ENCODE peak calls at places on chromosomes 6 and 20, in eight cellular contexts. S is body of pancreas, A is SK-N-SH, J is uterus, O is A673, X is mammary epithelial cell, L is sigmoid colon, D is ovary. W is an unnamed sample.

GRCh38 chr6:43054206-43054943 is 724 bp upstream of the CUL7 start:
- DNase-seq in S (no peak), A (peak), J (peak), O (no peak), X (no peak), L (no peak), D (peak), W (no peak)

GRCh38 chr6:296151-297122 is 4.2 kb downstream of the DUSP22 start:
- DNase-seq in S (peak), A (no peak), J (no peak), O (no peak), X (no peak), L (peak), D (no peak), W (peak)

GRCh38 chr6:53410508-53411258 is 61.9 kb upstream of the ELOVL5 start:
- DNase-seq in S (peak), A (peak), J (no peak), O (peak), X (peak), L (no peak), D (peak), W (no peak)

GRCh38 chr6:160329188-160329587 is 19.0 kb upstream of the SLC22A3 start:
- DNase-seq in S (no peak), A (no peak), J (no peak), O (no peak), X (no peak), L (no peak), D (no peak), W (no peak)

GRCh38 chr6:89297695-89298351 is 17.3 kb downstream of the GABRR2 start:
- DNase-seq in S (peak), A (no peak), J (peak), O (peak), X (peak), L (no peak), D (peak), W (no peak)

GRCh38 chr6:235763-236360 is 56.4 kb upstream of the DUSP22 start:
- DNase-seq in S (no peak), A (no peak), J (peak), O (peak), X (peak), L (no peak), D (no peak), W (no peak)

GRCh38 chr6:91435630-91436029 is 848.8 kb upstream of the MAP3K7 start:
- DNase-seq in S (no peak), A (no peak), J (no peak), O (no peak), X (no peak), L (no peak), D (no peak), W (no peak)

GRCh38 chr6:30743099-30744053 is 889 bp upstream of the FLOT1 start:
- DNase-seq in S (no peak), A (peak), J (peak), O (peak), X (peak), L (peak), D (peak), W (peak)

GRCh38 chr6:168334072-168334471 is 14.5 kb upstream of the DACT2 start:
- DNase-seq in S (no peak), A (no peak), J (no peak), O (no peak), X (no peak), L (no peak), D (no peak), W (no peak)

GRCh38 chr6:3724451-3725144 is 26.9 kb downstream of the PXDC1 start:
- DNase-seq in S (no peak), A (no peak), J (no peak), O (no peak), X (no peak), L (no peak), D (no peak), W (no peak)

GRCh38 chr6:106056060-106056737 is 29.9 kb upstream of the PRDM1 start:
- DNase-seq in S (no peak), A (no peak), J (no peak), O (no peak), X (no peak), L (no peak), D (no peak), W (no peak)

GRCh38 chr6:85644374-85644762 is 1.7 kb upstream of the SYNCRIP start:
- DNase-seq in S (no peak), A (no peak), J (no peak), O (no peak), X (no peak), L (no peak), D (no peak), W (no peak)

GRCh38 chr20:44247131-44247571 is at the start of gene GDAP1L1:
- DNase-seq in S (no peak), A (peak), J (no peak), O (no peak), X (no peak), L (no peak), D (peak), W (no peak)
- H3K4me3 ChIP-seq in S (no peak), A (peak), J (peak), O (no peak), X (no peak), L (peak), D (peak), W (peak)

GRCh38 chr20:51416532-51417244 is 125.8 kb downstream of the NFATC2 start:
- DNase-seq in S (no peak), A (no peak), J (no peak), O (no peak), X (no peak), L (no peak), D (no peak), W (no peak)
- H3K27ac ChIP-seq in S (no peak), A (no peak), J (no peak), O (no peak), X (no peak), L (no peak), D (no peak), W (no peak)

DNA sequence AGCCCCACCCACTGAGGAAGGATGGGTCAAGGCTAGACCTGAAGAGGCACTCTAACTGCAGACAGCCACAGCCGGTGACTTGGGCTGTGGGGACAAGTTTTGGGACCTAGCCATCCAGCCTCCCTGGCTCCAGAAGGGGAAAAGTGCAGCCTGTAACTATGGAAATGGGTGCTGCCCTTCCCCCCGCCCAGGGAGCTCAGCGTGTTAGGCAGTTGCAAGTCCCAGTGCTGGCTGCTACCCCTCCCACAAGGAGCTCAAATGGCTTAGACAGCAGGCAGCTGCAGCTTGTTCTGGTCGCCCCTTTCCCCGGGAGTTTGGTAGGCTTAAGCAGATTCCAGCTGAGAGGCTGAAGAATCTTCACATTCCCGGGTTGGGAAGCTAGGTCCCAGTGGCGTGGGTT is 162.5 kb downstream of the FAM83B start:
- DNase-seq in S (no peak), A (no peak), J (no peak), O (no peak), X (no peak), L (no peak), D (no peak), W (peak)
- TF ChIP-seq CTCF in S (no peak), A (no peak), J (no peak), O (no peak), X (no peak), L (no peak), D (no peak), W (no peak)

GRCh38 chr20:53626584-53626983 is 32.9 kb upstream of the ZNF217 start:
- DNase-seq in S (no peak), A (no peak), J (no peak), O (no peak), X (no peak), L (no peak), D (no peak), W (no peak)

GRCh38 chr20:53623454-53624206 is 30.0 kb upstream of the ZNF217 start:
- DNase-seq in S (peak), A (peak), J (peak), O (peak), X (peak), L (peak), D (peak), W (peak)

GRCh38 chr20:53622247-53623114 is 28.8 kb upstream of the ZNF217 start:
- DNase-seq in S (peak), A (no peak), J (no peak), O (no peak), X (no peak), L (peak), D (no peak), W (peak)

GRCh38 chr20:53621482-53622246 is 28.0 kb upstream of the ZNF217 start:
- DNase-seq in S (peak), A (peak), J (peak), O (peak), X (peak), L (peak), D (peak), W (peak)

GRCh38 chr20:53623127-53623453 is 29.5 kb upstream of the ZNF217 start:
- DNase-seq in S (no peak), A (no peak), J (no peak), O (no peak), X (no peak), L (no peak), D (no peak), W (no peak)
- H3K4me3 ChIP-seq in S (no peak), A (peak), J (peak), O (peak), X (no peak), L (peak), D (no peak), W (peak)

GRCh38 chr6:7136859-7137334 is 29.1 kb downstream of the RREB1 start:
- DNase-seq in S (no peak), A (no peak), J (no peak), O (no peak), X (no peak), L (no peak), D (no peak), W (no peak)
- H3K27ac ChIP-seq in S (peak), A (no peak), J (peak), O (peak), X (peak), L (peak), D (peak), W (peak)